ENCODE peak calls at places on chromosomes 4 and X, in seven cellular contexts. One of them, this sample, is unnamed.

GRCh38 chr4:73836373-73837269 is at the start of gene CXCL6:
- DNase-seq in breast epithelium: no peak
- DNase-seq in upper lobe of left lung: peak
- DNase-seq in A549: no peak
- DNase-seq in adrenal gland: no peak
- DNase-seq in erythroblast: no peak
- DNase-seq in stomach: peak
- DNase-seq in this sample: no peak

GRCh38 chrX:33339219-33339618 is 127.9 kb upstream of the DMD start:
- DNase-seq in breast epithelium: no peak
- DNase-seq in upper lobe of left lung: no peak
- DNase-seq in A549: no peak
- DNase-seq in adrenal gland: no peak
- DNase-seq in erythroblast: no peak
- DNase-seq in stomach: no peak
- DNase-seq in this sample: no peak

GRCh38 chr4:128635141-128635911 is 174.2 kb upstream of the JADE1 start:
- DNase-seq in breast epithelium: no peak
- DNase-seq in upper lobe of left lung: peak
- DNase-seq in A549: peak
- DNase-seq in adrenal gland: peak
- DNase-seq in erythroblast: no peak
- DNase-seq in stomach: peak
- DNase-seq in this sample: no peak

GRCh38 chrX:129833153-129834004 is 10.3 kb downstream of the ZDHHC9 start:
- DNase-seq in breast epithelium: no peak
- DNase-seq in upper lobe of left lung: no peak
- DNase-seq in A549: no peak
- DNase-seq in adrenal gland: no peak
- DNase-seq in erythroblast: no peak
- DNase-seq in stomach: no peak
- DNase-seq in this sample: no peak

GRCh38 chr4:94939791-94940530 is 182.2 kb downstream of the BMPR1B start:
- DNase-seq in breast epithelium: no peak
- DNase-seq in upper lobe of left lung: no peak
- DNase-seq in A549: no peak
- DNase-seq in adrenal gland: no peak
- DNase-seq in erythroblast: no peak
- DNase-seq in stomach: no peak
- DNase-seq in this sample: no peak

GRCh38 chrX:5236096-5236495 is 992.6 kb downstream of the NLGN4X start:
- DNase-seq in breast epithelium: no peak
- DNase-seq in upper lobe of left lung: no peak
- DNase-seq in A549: peak
- DNase-seq in adrenal gland: no peak
- DNase-seq in erythroblast: no peak
- DNase-seq in stomach: no peak
- DNase-seq in this sample: no peak

GRCh38 chr4:122663814-122664610 is 43.1 kb upstream of the IL21 start:
- DNase-seq in breast epithelium: no peak
- DNase-seq in upper lobe of left lung: no peak
- DNase-seq in A549: no peak
- DNase-seq in adrenal gland: no peak
- DNase-seq in erythroblast: no peak
- DNase-seq in stomach: no peak
- DNase-seq in this sample: no peak

GRCh38 chrX:12929701-12930100 is 23.3 kb downstream of the TLR8 start:
- DNase-seq in breast epithelium: no peak
- DNase-seq in upper lobe of left lung: no peak
- DNase-seq in A549: no peak
- DNase-seq in adrenal gland: no peak
- DNase-seq in erythroblast: no peak
- DNase-seq in stomach: no peak
- DNase-seq in this sample: no peak

GRCh38 chr4:101782546-101782945 is 8.0 kb upstream of the BANK1 start:
- DNase-seq in breast epithelium: no peak
- DNase-seq in upper lobe of left lung: no peak
- DNase-seq in A549: no peak
- DNase-seq in adrenal gland: no peak
- DNase-seq in erythroblast: no peak
- DNase-seq in stomach: no peak
- DNase-seq in this sample: no peak

GRCh38 chr4:176921256-176921655 is 128.5 kb upstream of the VEGFC start:
- DNase-seq in breast epithelium: no peak
- DNase-seq in upper lobe of left lung: no peak
- DNase-seq in A549: no peak
- DNase-seq in adrenal gland: no peak
- DNase-seq in erythroblast: no peak
- DNase-seq in stomach: no peak
- DNase-seq in this sample: no peak

GRCh38 chr4:139028191-139028661 is 12.6 kb downstream of the NOCT start:
- DNase-seq in breast epithelium: no peak
- DNase-seq in upper lobe of left lung: no peak
- DNase-seq in A549: no peak
- DNase-seq in adrenal gland: peak
- DNase-seq in erythroblast: no peak
- DNase-seq in stomach: peak
- DNase-seq in this sample: no peak

GRCh38 chr4:128757712-128758111 is 51.8 kb upstream of the JADE1 start:
- DNase-seq in breast epithelium: no peak
- DNase-seq in upper lobe of left lung: no peak
- DNase-seq in A549: no peak
- DNase-seq in adrenal gland: peak
- DNase-seq in erythroblast: no peak
- DNase-seq in stomach: peak
- DNase-seq in this sample: no peak

GRCh38 chrX:24955372-24955771 is 60.4 kb downstream of the ARX start:
- DNase-seq in breast epithelium: no peak
- DNase-seq in upper lobe of left lung: no peak
- DNase-seq in A549: no peak
- DNase-seq in adrenal gland: no peak
- DNase-seq in erythroblast: no peak
- DNase-seq in stomach: no peak
- DNase-seq in this sample: no peak

GRCh38 chr4:164204434-164204833 is 549.5 kb upstream of the SMIM31 start:
- DNase-seq in breast epithelium: no peak
- DNase-seq in upper lobe of left lung: no peak
- DNase-seq in A549: no peak
- DNase-seq in adrenal gland: no peak
- DNase-seq in erythroblast: no peak
- DNase-seq in stomach: no peak
- DNase-seq in this sample: no peak

GRCh38 chrX:76538860-76539259 is 111.3 kb downstream of the MAGEE1 start:
- DNase-seq in breast epithelium: no peak
- DNase-seq in upper lobe of left lung: no peak
- DNase-seq in A549: no peak
- DNase-seq in adrenal gland: no peak
- DNase-seq in erythroblast: no peak
- DNase-seq in stomach: no peak
- DNase-seq in this sample: no peak

GRCh38 chrX:68823413-68824151 is 5.2 kb upstream of the EFNB1 start:
- DNase-seq in breast epithelium: no peak
- DNase-seq in upper lobe of left lung: no peak
- DNase-seq in A549: no peak
- DNase-seq in adrenal gland: no peak
- DNase-seq in erythroblast: no peak
- DNase-seq in stomach: no peak
- DNase-seq in this sample: no peak

GRCh38 chr4:91448668-91449330 is 855.0 kb upstream of the GRID2 start:
- DNase-seq in breast epithelium: no peak
- DNase-seq in upper lobe of left lung: no peak
- DNase-seq in A549: no peak
- DNase-seq in adrenal gland: no peak
- DNase-seq in erythroblast: no peak
- DNase-seq in stomach: no peak
- DNase-seq in this sample: no peak

GRCh38 chr4:151407466-151408379 is 1.3 kb upstream of the FHIP1A start:
- DNase-seq in breast epithelium: peak
- DNase-seq in upper lobe of left lung: peak
- DNase-seq in A549: no peak
- DNase-seq in adrenal gland: peak
- DNase-seq in erythroblast: no peak
- DNase-seq in stomach: peak
- DNase-seq in this sample: peak

GRCh38 chr4:94714761-94715160 is 43.0 kb upstream of the BMPR1B start:
- DNase-seq in breast epithelium: no peak
- DNase-seq in upper lobe of left lung: no peak
- DNase-seq in A549: no peak
- DNase-seq in adrenal gland: no peak
- DNase-seq in erythroblast: no peak
- DNase-seq in stomach: no peak
- DNase-seq in this sample: no peak

GRCh38 chr4:53185853-53186590 is 179.8 kb downstream of the SCFD2 start:
- DNase-seq in breast epithelium: no peak
- DNase-seq in upper lobe of left lung: no peak
- DNase-seq in A549: no peak
- DNase-seq in adrenal gland: no peak
- DNase-seq in erythroblast: no peak
- DNase-seq in stomach: no peak
- DNase-seq in this sample: no peak

GRCh38 chr4:113539408-113539807 is 222.1 kb downstream of the CAMK2D start:
- DNase-seq in breast epithelium: no peak
- DNase-seq in upper lobe of left lung: no peak
- DNase-seq in A549: no peak
- DNase-seq in adrenal gland: no peak
- DNase-seq in erythroblast: no peak
- DNase-seq in stomach: no peak
- DNase-seq in this sample: no peak

GRCh38 chr4:8029689-8030088 is 90.0 kb upstream of the AFAP1 start:
- DNase-seq in breast epithelium: no peak
- DNase-seq in upper lobe of left lung: peak
- DNase-seq in A549: no peak
- DNase-seq in adrenal gland: no peak
- DNase-seq in erythroblast: no peak
- DNase-seq in stomach: no peak
- DNase-seq in this sample: no peak

DNA sequence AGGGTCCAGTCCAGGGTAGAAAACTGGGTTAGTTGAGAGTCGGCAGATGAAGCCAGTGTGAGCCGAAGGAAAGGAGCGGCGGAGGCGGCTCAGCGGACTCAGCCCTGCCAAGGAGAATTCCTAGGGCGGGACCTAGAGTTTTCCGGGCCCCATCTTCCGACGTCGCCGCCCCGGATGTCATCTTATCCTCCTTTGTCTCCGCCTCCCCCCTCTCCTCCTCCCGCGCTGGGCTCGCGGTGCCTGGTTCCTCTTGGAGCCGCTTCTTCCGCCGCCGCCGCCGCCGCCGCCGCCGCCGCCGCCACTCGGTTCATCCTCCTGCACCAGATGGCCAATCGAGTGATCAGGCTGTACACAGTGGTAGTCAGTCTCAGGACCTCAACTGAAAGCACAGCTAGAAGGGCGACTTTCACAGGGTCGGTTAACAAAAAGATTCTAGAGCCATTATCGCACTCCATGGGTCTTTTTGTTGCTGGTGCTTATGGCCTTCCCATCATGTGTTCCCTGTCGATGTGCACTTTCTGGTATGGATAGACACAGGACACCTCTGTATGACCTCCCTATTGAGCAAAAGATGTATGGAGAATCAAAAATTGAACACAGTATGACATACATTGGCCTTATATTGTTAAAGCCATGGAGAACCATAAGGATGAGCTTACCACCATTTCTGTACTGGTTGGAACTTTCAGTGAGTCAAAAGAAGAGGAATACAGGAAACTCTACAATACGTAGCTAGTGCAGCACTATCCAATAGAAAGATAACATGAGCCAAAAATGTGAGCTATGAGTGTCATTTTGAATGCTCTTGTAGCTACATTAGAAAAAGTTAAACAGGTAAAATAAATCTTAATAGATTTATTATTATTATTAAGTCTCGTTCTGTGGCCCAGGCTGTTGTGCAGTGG is 32.4 kb upstream of the THOC2 start:
- DNase-seq in breast epithelium: peak
- DNase-seq in upper lobe of left lung: peak
- DNase-seq in A549: peak
- DNase-seq in adrenal gland: peak
- DNase-seq in erythroblast: peak
- DNase-seq in stomach: peak
- DNase-seq in this sample: peak
- TF ChIP-seq POLR2A in breast epithelium: no peak
- TF ChIP-seq POLR2A in upper lobe of left lung: no peak
- TF ChIP-seq POLR2A in A549: peak
- TF ChIP-seq POLR2A in adrenal gland: no peak
- TF ChIP-seq POLR2A in erythroblast: peak
- TF ChIP-seq POLR2A in stomach: no peak
- TF ChIP-seq POLR2A in this sample: no peak

GRCh38 chrX:120629667-120630537 is at the start of gene C1GALT1C1:
- DNase-seq in breast epithelium: peak
- DNase-seq in upper lobe of left lung: peak
- DNase-seq in A549: peak
- DNase-seq in adrenal gland: peak
- DNase-seq in erythroblast: peak
- DNase-seq in stomach: peak
- DNase-seq in this sample: peak
- TF ChIP-seq POLR2A in breast epithelium: no peak
- TF ChIP-seq POLR2A in upper lobe of left lung: peak
- TF ChIP-seq POLR2A in A549: peak
- TF ChIP-seq POLR2A in adrenal gland: peak
- TF ChIP-seq POLR2A in erythroblast: peak
- TF ChIP-seq POLR2A in stomach: no peak
- TF ChIP-seq POLR2A in this sample: no peak

GRCh38 chr4:168832746-168833575 is 177.1 kb downstream of the CBR4 start:
- DNase-seq in breast epithelium: peak
- DNase-seq in upper lobe of left lung: peak
- DNase-seq in A549: peak
- DNase-seq in adrenal gland: peak
- DNase-seq in erythroblast: no peak
- DNase-seq in stomach: peak
- DNase-seq in this sample: peak
- TF ChIP-seq POLR2A in breast epithelium: no peak
- TF ChIP-seq POLR2A in upper lobe of left lung: no peak
- TF ChIP-seq POLR2A in A549: no peak
- TF ChIP-seq POLR2A in adrenal gland: no peak
- TF ChIP-seq POLR2A in erythroblast: no peak
- TF ChIP-seq POLR2A in stomach: no peak
- TF ChIP-seq POLR2A in this sample: no peak

DNA sequence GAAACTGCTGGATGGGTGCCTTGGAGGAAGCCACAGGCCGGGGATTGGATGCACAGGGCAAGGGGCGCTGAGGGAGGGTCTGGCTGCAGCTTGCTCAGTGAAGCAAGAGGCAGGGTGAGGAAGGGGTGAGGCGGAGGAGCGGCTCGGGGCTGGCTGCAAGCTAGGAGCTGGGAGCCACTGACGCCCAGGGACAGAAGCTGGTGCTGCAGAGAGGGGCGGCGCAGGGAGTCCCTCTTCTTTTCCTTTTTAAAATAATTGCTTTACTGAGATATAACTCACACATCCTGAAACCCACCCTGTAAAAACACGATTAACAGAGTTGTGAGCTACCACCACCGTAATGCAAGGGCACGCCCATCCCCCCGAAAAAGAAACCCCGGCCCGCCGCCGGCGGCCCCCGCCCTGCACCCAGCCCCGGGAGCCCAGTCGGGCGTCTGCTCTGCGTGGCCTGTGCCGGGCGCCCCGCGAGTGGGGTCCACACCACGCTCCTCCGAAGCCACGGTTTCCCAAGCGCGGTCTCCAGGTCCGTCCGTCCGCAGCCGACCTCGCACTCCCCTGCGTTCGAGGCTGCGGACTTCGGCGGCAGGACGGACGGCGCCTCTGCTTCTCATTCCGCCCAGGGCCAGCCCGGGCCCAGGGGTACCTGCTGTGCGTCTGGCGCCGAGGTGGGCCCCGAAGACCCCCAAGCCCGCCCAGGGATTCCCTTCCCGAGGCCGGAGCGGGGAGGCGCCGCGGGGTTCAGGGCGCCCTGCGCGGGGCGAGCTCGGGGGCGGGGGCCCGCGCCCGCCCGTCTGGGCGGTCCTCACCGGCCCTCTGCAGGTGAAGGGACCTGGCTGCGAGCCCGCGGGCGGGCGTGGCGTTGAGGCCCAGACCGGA is 865 bp upstream of the UVSSA start:
- DNase-seq in breast epithelium: peak
- DNase-seq in upper lobe of left lung: peak
- DNase-seq in A549: peak
- DNase-seq in adrenal gland: peak
- DNase-seq in erythroblast: peak
- DNase-seq in stomach: peak
- DNase-seq in this sample: peak
- TF ChIP-seq POLR2A in breast epithelium: no peak
- TF ChIP-seq POLR2A in upper lobe of left lung: no peak
- TF ChIP-seq POLR2A in A549: peak
- TF ChIP-seq POLR2A in adrenal gland: no peak
- TF ChIP-seq POLR2A in erythroblast: no peak
- TF ChIP-seq POLR2A in stomach: no peak
- TF ChIP-seq POLR2A in this sample: peak